ENCODE peak calls at places on chromosome 19, in four cellular contexts. C, J, X and U are unnamed samples.

GRCh38 chr19:54444737-54445136 is 4.3 kb upstream of the LENG8 start:
- DNase-seq in C (no peak), J (no peak), X (no peak), U (no peak)

GRCh38 chr19:38647368-38647965 is at the start of gene ACTN4:
- DNase-seq in C (peak; percentile 91), J (peak; percentile 97), X (peak; percentile 78), U (peak; percentile 93)

GRCh38 chr19:681029-681626 is 4.9 kb downstream of the FSTL3 start:
- DNase-seq in C (no peak), J (peak; percentile 93), X (no peak), U (no peak)

GRCh38 chr19:46081928-46082727 is 41.3 kb upstream of the IGFL4 start:
- DNase-seq in C (peak; percentile 41), J (peak; percentile 50), X (peak; percentile 8), U (no peak)

GRCh38 chr19:52527954-52528326 is 472 bp downstream of the ZNF808 start:
- DNase-seq in C (no peak), J (peak; percentile 53), X (no peak), U (no peak)

GRCh38 chr19:38691938-38692457 is 44.5 kb downstream of the ACTN4 start:
- DNase-seq in C (no peak), J (no peak), X (no peak), U (no peak)

GRCh38 chr19:48745208-48745995 is 1.3 kb downstream of the IZUMO1 start:
- DNase-seq in C (peak; percentile 51), J (peak; percentile 63), X (no peak), U (no peak)

GRCh38 chr19:10010247-10010691 is at the start of gene COL5A3:
- DNase-seq in C (no peak), J (peak; percentile 39), X (no peak), U (peak; percentile 61)

GRCh38 chr19:17404621-17405249 is 695 bp downstream of the BST2 start:
- DNase-seq in C (no peak), J (no peak), X (no peak), U (no peak)

GRCh38 chr19:862529-863304 is 3.3 kb downstream of the CFD start:
- DNase-seq in C (no peak), J (peak; percentile 82), X (peak; percentile 12), U (peak; percentile 98)

GRCh38 chr19:19405919-19406877 is 723 bp downstream of the GATAD2A start:
- DNase-seq in C (no peak), J (peak; percentile 65), X (no peak), U (peak; percentile 78)

GRCh38 chr19:51135004-51135403 is 7.1 kb upstream of the SIGLEC7 start:
- DNase-seq in C (no peak), J (no peak), X (no peak), U (no peak)

GRCh38 chr19:51129716-51130115 is 5.0 kb downstream of the SIGLEC9 start:
- DNase-seq in C (no peak), J (no peak), X (no peak), U (no peak)

GRCh38 chr19:51128227-51128626 is 3.5 kb downstream of the SIGLEC9 start:
- DNase-seq in C (no peak), J (no peak), X (no peak), U (no peak)

GRCh38 chr19:51127755-51128154 is 3.0 kb downstream of the SIGLEC9 start:
- DNase-seq in C (no peak), J (peak; percentile 32), X (no peak), U (no peak)

GRCh38 chr19:51131780-51132680 is 7.3 kb downstream of the SIGLEC9 start:
- DNase-seq in C (no peak), J (peak; percentile 70), X (no peak), U (no peak)
- TF ChIP-seq HDAC2 in C (no peak), J (peak; percentile 83), X (no peak), U (no peak)

GRCh38 chr19:58394821-58395219 is 636 bp upstream of the RNF225 start:
- DNase-seq in C (no peak), J (no peak), X (no peak), U (no peak)

GRCh38 chr19:58397533-58398037 is 2.1 kb downstream of the RNF225 start:
- DNase-seq in C (no peak), J (no peak), X (no peak), U (no peak)

GRCh38 chr19:58395220-58395978 is at the start of gene RNF225:
- DNase-seq in C (no peak), J (peak; percentile 39), X (no peak), U (peak; percentile 83)

GRCh38 chr19:58396691-58397532 is 1.5 kb downstream of the RNF225 start:
- DNase-seq in C (no peak), J (no peak), X (no peak), U (peak; percentile 67)

GRCh38 chr19:58395979-58396627 is 647 bp downstream of the RNF225 start:
- DNase-seq in C (no peak), J (peak; percentile 16), X (no peak), U (peak; percentile 82)
- TF ChIP-seq EZH2 in C (no peak), J (no peak), X (no peak), U (no peak)

GRCh38 chr19:15550847-15551182 is 42.5 kb downstream of the CYP4F22 start:
- DNase-seq in C (peak; percentile 16), J (peak; percentile 22), X (no peak), U (no peak)

GRCh38 chr19:15550273-15550672 is 41.9 kb downstream of the CYP4F22 start:
- DNase-seq in C (no peak), J (no peak), X (no peak), U (no peak)

GRCh38 chr19:15548648-15549047 is 40.3 kb downstream of the CYP4F22 start:
- DNase-seq in C (no peak), J (no peak), X (no peak), U (no peak)

GRCh38 chr19:15549581-15549980 is 41.3 kb downstream of the CYP4F22 start:
- DNase-seq in C (no peak), J (no peak), X (no peak), U (no peak)

GRCh38 chr19:15551183-15552004 is 43.1 kb downstream of the CYP4F22 start:
- DNase-seq in C (peak; percentile 38), J (peak; percentile 92), X (no peak), U (no peak)
- TF ChIP-seq HDAC2 in C (no peak), J (no peak), X (no peak), U (no peak)

GRCh38 chr19:3606174-3606689 is 443 bp downstream of the TBXA2R start:
- DNase-seq in C (no peak), J (peak; percentile 72), X (no peak), U (peak; percentile 62)
- TF ChIP-seq EZH2 in C (no peak), J (no peak), X (no peak), U (no peak)